ENCODE peak calls at places on chromosomes 16 and 17, in five cellular contexts. I, V, A, M and D are unnamed samples.
A peak's percentile ranks its signal among the peaks of the same experiment; 100 is the strongest.

GRCh38 chr17:59375858-59376257 is 44.4 kb downstream of the YPEL2 start:
- DNase-seq in I (no peak), V (no peak), A (no peak), M (no peak), D (no peak)

GRCh38 chr17:79087428-79088143 is 13.0 kb downstream of the ENGASE start:
- DNase-seq in I (no peak), V (peak; percentile 76), A (peak; percentile 78), M (peak; percentile 77), D (peak; percentile 65)

GRCh38 chr17:35149941-35150340 is 2.3 kb downstream of the UNC45B start:
- DNase-seq in I (no peak), V (no peak), A (no peak), M (no peak), D (no peak)

GRCh38 chr16:81814751-81815428 is 35.8 kb downstream of the PLCG2 start:
- DNase-seq in I (no peak), V (no peak), A (no peak), M (no peak), D (no peak)

GRCh38 chr16:83989300-83989699 is 21.3 kb downstream of the NECAB2 start:
- DNase-seq in I (no peak), V (no peak), A (no peak), M (no peak), D (no peak)

GRCh38 chr17:15308758-15309157 is 32.6 kb downstream of the TEKT3 start:
- DNase-seq in I (no peak), V (no peak), A (no peak), M (no peak), D (no peak)

GRCh38 chr17:7405413-7405881 is 1.6 kb upstream of the TMEM256 start:
- DNase-seq in I (no peak), V (no peak), A (no peak), M (peak; percentile 25), D (no peak)

GRCh38 chr16:67304006-67304405 is 22.5 kb downstream of the KCTD19 start:
- DNase-seq in I (no peak), V (no peak), A (no peak), M (no peak), D (no peak)

GRCh38 chr17:8436169-8436932 is 667 bp downstream of the NDEL1 start:
- DNase-seq in I (peak; percentile 27), V (peak; percentile 75), A (peak; percentile 65), M (peak; percentile 82), D (peak; percentile 65)

GRCh38 chr16:89921699-89922476 is 1.3 kb upstream of the TUBB3 start:
- DNase-seq in I (peak; percentile 74), V (peak; percentile 59), A (peak; percentile 54), M (peak; percentile 50), D (no peak)

GRCh38 chr16:50625374-50625773 is 55.7 kb downstream of the SNX20 start:
- DNase-seq in I (no peak), V (no peak), A (no peak), M (no peak), D (no peak)

GRCh38 chr17:2056221-2057129 is 1.6 kb downstream of the HIC1 start:
- DNase-seq in I (no peak), V (peak; percentile 42), A (no peak), M (peak; percentile 51), D (no peak)

GRCh38 chr17:5706835-5707234 is 122.5 kb upstream of the NLRP1 start:
- DNase-seq in I (no peak), V (peak; percentile 63), A (peak; percentile 60), M (peak; percentile 84), D (peak; percentile 41)

GRCh38 chr16:66629856-66630255 is 25.4 kb downstream of the CMTM3 start:
- DNase-seq in I (no peak), V (no peak), A (no peak), M (no peak), D (no peak)

GRCh38 chr16:88295526-88296436 is 87.0 kb upstream of the ZNF469 start:
- DNase-seq in I (no peak), V (no peak), A (no peak), M (no peak), D (no peak)

GRCh38 chr17:7330099-7331015 is 1.2 kb upstream of the NEURL4 start:
- DNase-seq in I (peak; percentile 55), V (peak; percentile 80), A (peak; percentile 85), M (peak; percentile 86), D (peak; percentile 81)

GRCh38 chr16:24541534-24541933 is 2.2 kb downstream of the RBBP6 start:
- DNase-seq in I (no peak), V (no peak), A (no peak), M (no peak), D (peak; percentile 10)

GRCh38 chr16:17301593-17302135 is 169.1 kb downstream of the XYLT1 start:
- DNase-seq in I (no peak), V (peak; percentile 55), A (peak; percentile 50), M (no peak), D (peak; percentile 76)

GRCh38 chr17:67443931-67444597 is 67.0 kb downstream of the PITPNC1 start:
- DNase-seq in I (no peak), V (no peak), A (no peak), M (no peak), D (no peak)

DNA sequence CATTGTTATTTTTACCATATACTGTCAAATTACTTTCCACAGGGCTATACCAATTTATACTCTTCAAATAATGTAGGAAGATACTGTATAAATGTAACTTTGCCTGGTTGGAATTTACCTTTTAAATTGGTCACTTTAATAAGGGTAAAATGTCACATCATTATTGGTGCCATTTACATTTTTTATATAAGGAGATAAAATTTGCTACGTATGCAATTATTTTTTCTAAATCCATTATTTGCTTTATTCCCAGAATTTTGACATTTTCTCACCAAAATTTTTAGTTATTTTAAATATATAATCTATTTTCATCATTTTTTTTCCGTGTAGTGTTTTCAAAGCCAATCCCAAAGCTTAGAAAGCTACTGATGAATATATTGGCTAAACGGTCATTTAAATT is 664.7 kb downstream of the KCNJ2 start:
- DNase-seq in I (no peak), V (no peak), A (no peak), M (no peak), D (no peak)
- H3K9me3 ChIP-seq in I (no peaks in the 10 kb centered on the region), V (no peaks in the 10 kb centered on the region), A (no peaks in the 10 kb centered on the region), M (no peaks in the 10 kb centered on the region), D (no peaks in the 10 kb centered on the region)

GRCh38 chr17:49036270-49036626 is 39.1 kb downstream of the IGF2BP1 start:
- DNase-seq in I (no peak), V (no peak), A (no peak), M (no peak), D (no peak)

GRCh38 chr17:49038544-49038943 is 41.4 kb downstream of the IGF2BP1 start:
- DNase-seq in I (no peak), V (no peak), A (no peak), M (no peak), D (no peak)

GRCh38 chr17:49031965-49032928 is 35.1 kb downstream of the IGF2BP1 start:
- DNase-seq in I (no peak), V (peak; percentile 50), A (peak; percentile 62), M (peak; percentile 85), D (peak; percentile 73)

GRCh38 chr17:49038138-49038537 is 41.0 kb downstream of the IGF2BP1 start:
- DNase-seq in I (no peak), V (no peak), A (no peak), M (no peak), D (no peak)

DNA sequence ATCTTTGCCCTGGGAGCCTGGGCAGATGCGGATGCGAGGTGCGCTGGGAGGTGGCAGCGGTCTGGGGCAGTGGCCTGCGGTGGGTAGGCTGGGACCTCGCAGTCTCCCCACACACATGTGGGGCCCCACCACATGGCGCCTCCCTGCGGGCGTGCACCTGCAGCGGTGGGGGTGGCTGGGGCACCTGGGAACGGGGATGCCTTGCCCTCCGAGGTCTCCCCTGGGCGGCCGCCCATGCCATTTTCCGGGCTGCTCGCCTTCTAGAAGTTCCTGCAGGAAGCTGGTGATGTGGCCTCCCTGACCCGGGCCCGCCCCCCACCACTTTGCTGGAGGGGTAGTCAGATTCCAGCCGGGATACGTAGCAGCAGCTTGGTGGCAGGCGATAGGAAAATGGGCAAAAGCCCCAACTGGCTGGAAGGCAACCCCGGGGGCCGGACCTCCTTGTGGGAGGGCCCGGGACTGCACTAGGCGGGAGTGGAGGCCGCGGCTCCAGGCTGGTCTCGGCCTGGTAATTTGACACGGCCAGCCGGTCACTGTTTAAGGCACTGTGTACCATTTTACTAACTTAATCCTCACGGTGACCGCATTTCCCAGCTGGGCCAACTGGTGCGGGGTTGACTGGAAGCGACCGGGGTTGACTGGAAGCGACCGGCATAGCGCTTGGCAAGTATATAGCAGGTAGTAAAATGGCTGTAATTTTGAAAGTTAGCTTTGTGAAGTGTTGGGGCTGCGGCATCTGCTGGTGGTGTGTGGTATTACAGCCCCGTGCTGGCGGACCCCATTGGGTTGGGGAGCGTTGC is 38.5 kb downstream of the IGF2BP1 start:
- DNase-seq in I (no peak), V (peak; percentile 60), A (peak; percentile 54), M (peak; percentile 70), D (no peak)
- H3K4me3 ChIP-seq in I (no peak overlapping the region), V (no peak overlapping the region), A (no peak overlapping the region), M (no peak overlapping the region), D (no peak overlapping the region)

GRCh38 chr17:63831505-63831904 is 4.0 kb upstream of the FTSJ3 start:
- DNase-seq in I (no peak), V (no peak), A (no peak), M (no peak), D (no peak)

GRCh38 chr17:63832455-63832854 is 5.0 kb upstream of the FTSJ3 start:
- DNase-seq in I (no peak), V (no peak), A (no peak), M (no peak), D (no peak)

GRCh38 chr17:63833026-63833740 is 5.7 kb upstream of the FTSJ3 start:
- DNase-seq in I (no peak), V (no peak), A (no peak), M (no peak), D (no peak)

GRCh38 chr17:63830904-63831491 is 3.5 kb upstream of the FTSJ3 start:
- DNase-seq in I (no peak), V (no peak), A (no peak), M (no peak), D (no peak)

DNA sequence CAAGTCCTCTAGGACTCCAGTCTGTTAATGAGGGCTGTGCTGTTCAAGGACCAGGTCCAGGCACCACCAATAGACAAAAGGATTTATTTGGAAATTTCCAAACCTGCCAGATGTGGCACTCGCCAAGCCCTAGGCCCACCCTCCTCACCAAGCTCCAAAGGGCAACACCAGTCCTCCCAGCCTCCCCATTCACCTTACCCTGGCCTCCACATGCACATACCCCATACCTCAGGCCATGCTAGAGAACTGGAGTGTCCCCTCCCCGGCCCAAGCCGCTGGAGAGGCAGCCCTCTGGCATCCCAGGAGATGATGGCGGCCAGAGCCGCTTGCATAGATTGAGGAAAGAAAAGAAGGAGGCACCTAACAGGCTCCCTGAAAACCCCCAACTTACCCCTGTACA is 4.6 kb upstream of the FTSJ3 start:
- DNase-seq in I (no peak), V (no peak), A (no peak), M (no peak), D (no peak)
- H3K27ac ChIP-seq in I (no peak overlapping the region), V (no peak overlapping the region), A (no peak overlapping the region), M (peak overlapping the region; percentile 14), D (no peak overlapping the region)

DNA sequence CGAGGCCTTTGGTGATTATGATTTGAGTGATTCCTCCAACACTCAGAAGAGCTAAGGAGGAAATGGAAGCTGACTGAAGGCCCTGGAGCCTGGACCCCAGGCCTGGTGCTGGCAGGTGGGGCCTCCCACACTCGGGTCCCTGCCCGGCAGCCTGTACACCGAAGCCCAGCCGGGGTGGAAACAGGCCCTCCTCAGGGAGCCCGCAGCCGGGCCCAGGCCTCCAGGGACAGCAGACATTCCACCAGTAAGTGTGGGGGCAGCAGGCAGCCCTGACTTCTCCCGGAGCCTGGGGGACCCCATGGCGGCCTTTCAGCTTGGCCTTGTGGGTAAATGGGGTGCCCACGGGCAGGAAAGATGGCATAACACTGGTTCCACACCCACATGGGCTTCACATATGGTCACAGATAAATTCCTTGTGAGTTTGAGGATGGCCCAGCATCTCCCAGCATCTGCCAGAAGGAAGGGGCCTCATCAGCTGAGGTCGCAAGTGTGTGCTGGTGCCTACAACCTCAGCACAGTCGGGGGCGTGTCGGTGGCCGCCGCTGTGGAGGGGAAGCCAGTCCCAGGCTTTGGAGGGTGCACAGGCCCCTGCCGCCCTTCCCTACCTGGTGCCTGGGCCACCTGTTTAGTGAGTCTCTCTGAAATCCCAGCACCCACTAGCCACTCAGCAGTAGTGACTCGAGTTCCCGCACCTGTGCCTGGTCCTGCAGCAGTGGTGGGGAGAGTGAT is 29.2 kb upstream of the SLC38A10 start:
- DNase-seq in I (no peak), V (no peak), A (no peak), M (no peak), D (no peak)
- H3K9me3 ChIP-seq in I (no peaks in the 10 kb centered on the region), V (no peaks in the 10 kb centered on the region), A (no peaks in the 10 kb centered on the region), M (no peaks in the 10 kb centered on the region), D (no peaks in the 10 kb centered on the region)